ENCODE peak calls at places on chromosomes 12 and 14, in nine cellular contexts. D is stomach, N is HepG2, C is SK-N-SH, G is tibial nerve, Y is transverse colon, Q is A549, H is sigmoid colon, E is upper lobe of left lung. K is an unnamed sample.

GRCh38 chr12:75341873-75342272 is 7.4 kb downstream of the GLIPR1L1 start:
- DNase-seq in Q (no peak), G (no peak), H (no peak), N (no peak), D (no peak), Y (no peak), C (no peak), E (no peak), K (no peak)

GRCh38 chr14:100155049-100155621 is 4.3 kb downstream of the DEGS2 start:
- DNase-seq in Y (peak; percentile 63), D (no peak), H (no peak), G (no peak), N (peak; percentile 46), C (peak; percentile 64), E (no peak), Q (peak; percentile 62), K (no peak)

GRCh38 chr12:62654558-62655241 is 188.1 kb downstream of the MON2 start:
- DNase-seq in Y (no peak), D (no peak), N (no peak), Q (no peak), C (no peak), G (no peak), H (no peak), E (no peak), K (no peak)

GRCh38 chr14:77041837-77042557 is 13.5 kb upstream of the IRF2BPL start:
- DNase-seq in Q (no peak), D (peak; percentile 52), H (peak; percentile 89), E (no peak), C (no peak), Y (peak; percentile 56), N (no peak), G (peak; percentile 55), K (peak; percentile 65)

GRCh38 chr14:51726166-51726899 is 74.6 kb downstream of the FRMD6 start:
- DNase-seq in G (no peak), N (no peak), E (no peak), Q (no peak), C (no peak), D (no peak), H (no peak), Y (no peak), K (no peak)

GRCh38 chr12:13652105-13652504 is 329.3 kb downstream of the GRIN2B start:
- DNase-seq in N (no peak), C (no peak), Y (no peak), G (no peak), Q (no peak), D (no peak), E (no peak), H (no peak), K (no peak)

GRCh38 chr12:107843351-107844311 is 69.1 kb downstream of the ASCL4 start:
- DNase-seq in G (no peak), Y (no peak), H (no peak), D (no peak), C (peak; percentile 85), Q (no peak), N (no peak), E (peak; percentile 52), K (no peak)

GRCh38 chr12:123369209-123369608 is 4.6 kb upstream of the SBNO1 start:
- DNase-seq in N (no peak), D (no peak), C (no peak), Y (no peak), H (peak; percentile 48), G (no peak), Q (no peak), E (no peak), K (peak; percentile 16)

GRCh38 chr14:106694638-106695393 is 1168.4 kb downstream of the TMEM121 start:
- DNase-seq in G (peak; percentile 14), D (no peak), Q (no peak), H (no peak), E (peak; percentile 22), N (no peak), Y (peak; percentile 63), C (peak; percentile 42), K (no peak)

GRCh38 chr12:11833174-11833895 is 183.9 kb downstream of the ETV6 start:
- DNase-seq in Y (no peak), H (no peak), Q (no peak), N (no peak), G (no peak), C (no peak), D (no peak), E (no peak), K (no peak)

GRCh38 chr14:38255673-38256357 is at the start of gene CLEC14A:
- DNase-seq in G (peak; percentile 7), C (no peak), E (peak; percentile 85), N (no peak), D (no peak), Q (no peak), Y (no peak), H (no peak), K (peak; percentile 31)

GRCh38 chr12:4956054-4956453 is 46.3 kb downstream of the KCNA1 start:
- DNase-seq in N (no peak), C (no peak), Q (no peak), H (no peak), E (no peak), Y (no peak), G (no peak), D (no peak), K (no peak)

GRCh38 chr14:93023039-93023438 is 92.7 kb downstream of the ITPK1 start:
- DNase-seq in E (no peak), G (no peak), C (peak; percentile 83), Y (no peak), N (peak; percentile 78), Q (no peak), D (no peak), H (no peak), K (no peak)

GRCh38 chr14:90894241-90894640 is 78.0 kb upstream of the TTC7B start:
- DNase-seq in H (no peak), C (no peak), G (no peak), Y (no peak), D (no peak), N (no peak), E (no peak), Q (no peak), K (no peak)

GRCh38 chr14:90850487-90850886 is 34.3 kb upstream of the TTC7B start:
- DNase-seq in D (no peak), C (no peak), Y (no peak), E (no peak), Q (no peak), N (peak; percentile 30), G (no peak), H (no peak), K (no peak)

GRCh38 chr12:120013659-120014380 is 24.8 kb downstream of the BICDL1 start:
- DNase-seq in N (peak; percentile 78), Q (peak; percentile 29), E (no peak), G (no peak), Y (no peak), H (no peak), C (no peak), D (no peak), K (no peak)

GRCh38 chr12:88361493-88361892 is 218.8 kb downstream of the KITLG start:
- DNase-seq in H (no peak), Q (no peak), C (no peak), E (no peak), G (no peak), Y (no peak), D (no peak), N (no peak), K (no peak)

GRCh38 chr12:131923260-131923659 is 5.8 kb upstream of the PUS1 start:
- DNase-seq in C (no peak), G (no peak), H (peak; percentile 65), N (no peak), D (no peak), Y (peak; percentile 58), Q (no peak), E (peak; percentile 37), K (no peak)

GRCh38 chr14:92668266-92668973 is 80.0 kb downstream of the LGMN start:
- DNase-seq in N (no peak), G (no peak), E (no peak), D (no peak), C (no peak), Y (no peak), H (no peak), Q (no peak), K (no peak)

DNA sequence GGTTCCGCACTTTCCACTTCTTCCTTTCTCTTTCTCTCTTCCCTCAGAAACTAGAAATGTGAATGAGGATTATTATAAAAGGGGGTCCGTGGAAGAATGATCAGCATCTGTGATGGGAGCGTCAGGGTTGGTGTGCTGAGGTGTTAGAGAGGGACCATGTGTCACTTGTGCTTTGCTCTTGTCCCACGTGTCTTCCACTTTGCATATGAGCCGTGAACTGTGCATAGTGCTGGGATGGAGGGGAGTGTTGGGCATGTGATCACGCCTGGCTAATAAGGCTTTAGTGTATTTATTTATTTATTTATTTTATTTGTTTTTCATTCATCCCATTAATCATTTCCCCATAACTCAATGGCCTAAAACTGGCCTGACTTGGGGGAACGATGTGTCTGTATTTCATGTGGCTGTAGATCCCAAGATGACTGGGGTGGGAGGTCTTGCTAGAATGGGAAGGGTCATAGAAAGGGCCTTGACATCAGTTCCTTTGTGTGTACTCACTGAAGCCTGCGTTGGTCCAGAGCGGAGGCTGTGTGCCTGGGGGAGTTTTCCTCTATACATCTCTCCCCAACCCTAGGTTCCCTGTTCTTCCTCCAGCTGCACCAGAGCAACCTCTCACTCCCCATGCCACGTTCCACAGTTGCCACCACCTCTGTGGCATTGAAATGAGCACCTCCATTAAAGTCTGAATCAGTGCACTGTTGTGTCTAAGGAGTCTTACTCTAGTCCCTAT is 4.6 kb upstream of the ATN1 start:
- DNase-seq in G (no peak), D (no peak), H (peak; percentile 55), C (no peak), Q (no peak), Y (no peak), E (no peak), N (no peak), K (no peak)
- TF ChIP-seq EP300 in G (no peak), D (no peak), H (no peak), C (no peak), Q (no peak), Y (no peak), E (no peak), N (no peak), K (no peak)

GRCh38 chr12:96376865-96377264 is 23.4 kb downstream of the CDK17 start:
- DNase-seq in D (no peak), G (no peak), Q (no peak), C (no peak), Y (no peak), H (no peak), E (no peak), N (no peak), K (no peak)
- H3K4me1 ChIP-seq in D (peaks cover 26% of the 10 kb centered on the region), G (peaks cover 26% of the 10 kb centered on the region), Q (peaks cover 6% of the 10 kb centered on the region), C (peaks cover 7% of the 10 kb centered on the region), Y (peaks cover 36% of the 10 kb centered on the region), H (peaks cover 41% of the 10 kb centered on the region), E (peaks cover 24% of the 10 kb centered on the region), N (peaks cover 6% of the 10 kb centered on the region), K (peaks cover 4% of the 10 kb centered on the region)

GRCh38 chr12:63967358-63967757 is 122.9 kb downstream of the SRGAP1 start:
- DNase-seq in Q (no peak), Y (no peak), G (no peak), E (no peak), D (no peak), H (no peak), C (no peak), N (no peak), K (no peak)
- TF ChIP-seq EP300 in Q (no peak), Y (no peak), G (no peak), E (no peak), D (no peak), H (no peak), C (peak; percentile 61), N (no peak), K (no peak)

DNA sequence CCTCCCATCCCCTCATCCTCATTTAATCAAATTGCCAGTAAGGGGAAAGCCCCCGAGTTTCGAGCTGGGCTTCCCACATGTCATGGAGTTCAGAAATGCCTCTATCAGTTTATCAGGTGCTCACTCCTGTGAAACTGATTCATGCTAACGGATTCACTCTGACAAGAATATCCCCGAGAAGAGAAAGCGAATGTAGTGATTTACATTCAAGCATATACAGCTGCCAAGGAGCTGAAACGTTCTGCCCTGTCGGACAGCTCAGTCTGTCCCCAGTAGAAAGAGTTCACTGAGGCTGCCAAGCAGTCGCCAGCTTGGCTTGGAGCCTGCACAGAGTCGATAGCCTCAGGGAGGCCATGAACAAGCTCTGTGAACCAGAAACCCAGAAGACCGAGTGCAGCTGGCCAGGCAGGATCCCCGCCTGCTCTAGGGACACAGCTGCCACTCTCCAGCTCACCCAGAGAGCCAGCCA is 88.4 kb downstream of the TMCC3 start:
- DNase-seq in C (peak; percentile 83), N (no peak), Y (peak; percentile 56), Q (no peak), H (no peak), G (no peak), E (no peak), D (peak; percentile 79), K (no peak)
- H3K4me1 ChIP-seq in C (no peaks in the 10 kb centered on the region), N (no peaks in the 10 kb centered on the region), Y (peaks cover 20% of the 10 kb centered on the region), Q (peaks cover 8% of the 10 kb centered on the region), H (no peaks in the 10 kb centered on the region), G (no peaks in the 10 kb centered on the region), E (no peaks in the 10 kb centered on the region), D (no peaks in the 10 kb centered on the region), K (no peaks in the 10 kb centered on the region)